ENCODE peak calls at places on chromosomes 3 and 15, in four cellular contexts. One of them, this sample, is unnamed.

GRCh38 chr3:43473228-43473627 is 148.6 kb downstream of the ANO10 start:
- DNase-seq in IMR-90: no peak
- DNase-seq in H9: no peak
- DNase-seq in H1: no peak
- DNase-seq in this sample: no peak

GRCh38 chr3:59280113-59280512 is 230.3 kb upstream of the CFAP20DC start:
- DNase-seq in IMR-90: no peak
- DNase-seq in H9: no peak
- DNase-seq in H1: no peak
- DNase-seq in this sample: no peak

GRCh38 chr3:142210144-142210543 is 15.2 kb downstream of the GK5 start:
- DNase-seq in IMR-90: no peak
- DNase-seq in H9: no peak
- DNase-seq in H1: no peak
- DNase-seq in this sample: no peak

GRCh38 chr3:107579372-107579771 is 56.6 kb downstream of the BBX start:
- DNase-seq in IMR-90: no peak
- DNase-seq in H9: no peak
- DNase-seq in H1: no peak
- DNase-seq in this sample: no peak

GRCh38 chr15:39028069-39028468 is 463.5 kb upstream of the RASGRP1 start:
- DNase-seq in IMR-90: peak
- DNase-seq in H9: no peak
- DNase-seq in H1: no peak
- DNase-seq in this sample: no peak

GRCh38 chr3:188646592-188646991 is 492.6 kb downstream of the LPP start:
- DNase-seq in IMR-90: peak
- DNase-seq in H9: no peak
- DNase-seq in H1: no peak
- DNase-seq in this sample: no peak

GRCh38 chr15:101570238-101570637 is 80.7 kb upstream of the PCSK6 start:
- DNase-seq in IMR-90: no peak
- DNase-seq in H9: no peak
- DNase-seq in H1: no peak
- DNase-seq in this sample: no peak

GRCh38 chr15:90006217-90007088 is 5.3 kb downstream of the ZNF710 start:
- DNase-seq in IMR-90: no peak
- DNase-seq in H9: no peak
- DNase-seq in H1: no peak
- DNase-seq in this sample: no peak

GRCh38 chr3:138875754-138876664 is 41.3 kb upstream of the PIK3CB start:
- DNase-seq in IMR-90: no peak
- DNase-seq in H9: no peak
- DNase-seq in H1: no peak
- DNase-seq in this sample: no peak

GRCh38 chr3:106740116-106740515 is 637.1 kb upstream of the CCDC54 start:
- DNase-seq in IMR-90: no peak
- DNase-seq in H9: no peak
- DNase-seq in H1: no peak
- DNase-seq in this sample: no peak

GRCh38 chr15:42955518-42955917 is 34.9 kb upstream of the TTBK2 start:
- DNase-seq in IMR-90: peak
- DNase-seq in H9: no peak
- DNase-seq in H1: no peak
- DNase-seq in this sample: no peak

GRCh38 chr3:192833177-192833890 is 84.3 kb downstream of the MB21D2 start:
- DNase-seq in IMR-90: peak
- DNase-seq in H9: no peak
- DNase-seq in H1: no peak
- DNase-seq in this sample: no peak

GRCh38 chr3:171187706-171188290 is 161.3 kb upstream of the SLC2A2 start:
- DNase-seq in IMR-90: peak
- DNase-seq in H9: no peak
- DNase-seq in H1: no peak
- DNase-seq in this sample: peak

GRCh38 chr3:134650431-134651346 is at the start of gene KY:
- DNase-seq in IMR-90: peak
- DNase-seq in H9: peak
- DNase-seq in H1: peak
- DNase-seq in this sample: peak

GRCh38 chr3:177610677-177611654 is 413.7 kb upstream of the TBL1XR1 start:
- DNase-seq in IMR-90: peak
- DNase-seq in H9: no peak
- DNase-seq in H1: no peak
- DNase-seq in this sample: no peak

GRCh38 chr3:120460862-120461261 is 10.1 kb upstream of the FSTL1 start:
- DNase-seq in IMR-90: no peak
- DNase-seq in H9: no peak
- DNase-seq in H1: no peak
- DNase-seq in this sample: no peak

GRCh38 chr3:52428151-52429005 is 16.5 kb downstream of the SEMA3G start:
- DNase-seq in IMR-90: peak
- DNase-seq in H9: peak
- DNase-seq in H1: no peak
- DNase-seq in this sample: peak

GRCh38 chr3:8458235-8458634 is 43.4 kb upstream of the LMCD1 start:
- DNase-seq in IMR-90: peak
- DNase-seq in H9: no peak
- DNase-seq in H1: no peak
- DNase-seq in this sample: no peak
- H2BK5ac ChIP-seq in IMR-90: peak
- H2BK5ac ChIP-seq in H9: no peak
- H2BK5ac ChIP-seq in H1: no peak
- H2BK5ac ChIP-seq in this sample: no peak

GRCh38 chr15:41851167-41851523 is 12.5 kb downstream of the PLA2G4B start:
- DNase-seq in IMR-90: no peak
- DNase-seq in H9: no peak
- DNase-seq in H1: no peak
- DNase-seq in this sample: no peak
- H3K56ac ChIP-seq in IMR-90: no peak
- H3K56ac ChIP-seq in H9: no peak
- H3K56ac ChIP-seq in H1: no peak
- H3K56ac ChIP-seq in this sample: no peak

GRCh38 chr3:4982773-4983738 is 3.8 kb downstream of the BHLHE40 start:
- DNase-seq in IMR-90: peak
- DNase-seq in H9: no peak
- DNase-seq in H1: no peak
- DNase-seq in this sample: no peak

GRCh38 chr3:4986175-4986610 is 7.0 kb downstream of the BHLHE40 start:
- DNase-seq in IMR-90: peak
- DNase-seq in H9: no peak
- DNase-seq in H1: no peak
- DNase-seq in this sample: no peak

GRCh38 chr3:4985330-4986174 is 6.3 kb downstream of the BHLHE40 start:
- DNase-seq in IMR-90: peak
- DNase-seq in H9: peak
- DNase-seq in H1: no peak
- DNase-seq in this sample: peak

GRCh38 chr3:4983739-4984510 is 4.7 kb downstream of the BHLHE40 start:
- DNase-seq in IMR-90: peak
- DNase-seq in H9: no peak
- DNase-seq in H1: no peak
- DNase-seq in this sample: peak

GRCh38 chr3:4984511-4984864 is 5.3 kb downstream of the BHLHE40 start:
- DNase-seq in IMR-90: peak
- DNase-seq in H9: no peak
- DNase-seq in H1: no peak
- DNase-seq in this sample: no peak
- H2BK5ac ChIP-seq in IMR-90: peak
- H2BK5ac ChIP-seq in H9: no peak
- H2BK5ac ChIP-seq in H1: no peak
- H2BK5ac ChIP-seq in this sample: no peak

DNA sequence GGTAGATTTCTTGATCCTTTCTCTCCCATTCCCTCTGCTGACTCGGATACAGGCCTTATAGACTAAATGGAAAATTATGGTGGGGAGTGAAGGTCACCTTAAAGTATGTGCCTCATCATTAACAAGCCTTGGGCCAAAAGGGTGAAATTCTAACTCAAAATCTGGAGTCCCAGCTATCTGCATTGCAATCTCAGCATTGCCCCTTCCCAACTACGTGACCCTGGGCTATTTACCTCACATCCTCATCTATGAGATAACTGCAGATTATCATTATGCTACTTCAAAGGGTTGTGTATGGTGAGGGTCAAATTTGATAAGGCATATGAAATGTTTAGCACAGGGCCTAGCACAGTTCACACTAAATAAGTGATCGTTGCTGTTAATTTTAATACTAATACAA is 147.7 kb downstream of the WNT5A start:
- DNase-seq in IMR-90: no peak
- DNase-seq in H9: no peak
- DNase-seq in H1: no peak
- DNase-seq in this sample: no peak
- H3K56ac ChIP-seq in IMR-90: no peak
- H3K56ac ChIP-seq in H9: no peak
- H3K56ac ChIP-seq in H1: no peak
- H3K56ac ChIP-seq in this sample: no peak

DNA sequence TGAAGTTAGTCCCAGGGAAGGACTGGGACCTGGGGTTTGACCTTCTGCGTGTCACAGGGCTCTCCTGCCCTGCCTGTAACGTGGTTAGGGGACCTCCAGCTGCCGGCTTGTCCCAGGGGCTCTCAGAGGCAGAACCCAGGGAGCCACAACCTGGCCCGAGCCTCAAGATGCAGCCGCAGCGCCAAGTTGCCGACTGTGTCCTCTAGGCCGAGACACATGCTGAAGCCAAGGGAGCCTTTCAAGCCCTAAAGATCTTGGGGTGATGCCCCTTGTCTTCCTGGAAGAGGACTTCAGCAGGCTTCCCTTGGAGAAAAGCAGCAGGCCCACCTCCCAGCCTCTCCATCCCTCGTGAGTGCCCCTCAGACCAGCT is 7.3 kb downstream of the DNAJB8 start:
- DNase-seq in IMR-90: no peak
- DNase-seq in H9: no peak
- DNase-seq in H1: no peak
- DNase-seq in this sample: no peak
- H2BK5ac ChIP-seq in IMR-90: no peak
- H2BK5ac ChIP-seq in H9: no peak
- H2BK5ac ChIP-seq in H1: no peak
- H2BK5ac ChIP-seq in this sample: no peak

GRCh38 chr3:10743366-10744097 is 72.5 kb upstream of the SLC6A11 start:
- DNase-seq in IMR-90: no peak
- DNase-seq in H9: no peak
- DNase-seq in H1: no peak
- DNase-seq in this sample: no peak

GRCh38 chr3:10746684-10747083 is 69.3 kb upstream of the SLC6A11 start:
- DNase-seq in IMR-90: no peak
- DNase-seq in H9: no peak
- DNase-seq in H1: no peak
- DNase-seq in this sample: no peak

GRCh38 chr3:10744098-10744465 is 71.9 kb upstream of the SLC6A11 start:
- DNase-seq in IMR-90: no peak
- DNase-seq in H9: peak
- DNase-seq in H1: no peak
- DNase-seq in this sample: peak

GRCh38 chr3:10746001-10746400 is 70.0 kb upstream of the SLC6A11 start:
- DNase-seq in IMR-90: no peak
- DNase-seq in H9: no peak
- DNase-seq in H1: no peak
- DNase-seq in this sample: no peak

DNA sequence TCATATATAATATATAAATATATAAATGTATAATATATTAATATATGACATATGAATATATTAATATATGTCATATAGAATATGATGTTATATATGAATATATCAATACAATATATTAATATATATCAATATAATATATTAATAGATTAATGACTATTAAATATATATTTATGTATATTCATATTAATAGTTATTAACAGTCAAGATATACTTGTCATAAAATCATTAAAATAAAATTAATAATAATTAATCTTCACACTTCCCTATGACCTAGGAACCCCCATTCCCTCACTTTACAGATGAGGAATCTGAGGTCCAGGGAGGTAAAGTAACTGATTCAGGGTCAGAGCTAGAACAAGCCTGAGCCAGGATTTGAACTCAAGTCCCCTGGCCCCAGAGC is 70.6 kb upstream of the SLC6A11 start:
- DNase-seq in IMR-90: no peak
- DNase-seq in H9: no peak
- DNase-seq in H1: no peak
- DNase-seq in this sample: no peak
- H3K56ac ChIP-seq in IMR-90: no peak
- H3K56ac ChIP-seq in H9: no peak
- H3K56ac ChIP-seq in H1: no peak
- H3K56ac ChIP-seq in this sample: no peak

GRCh38 chr15:94080416-94080815 is 150.9 kb upstream of the MCTP2 start:
- DNase-seq in IMR-90: no peak
- DNase-seq in H9: peak
- DNase-seq in H1: peak
- DNase-seq in this sample: peak
- H2BK5ac ChIP-seq in IMR-90: no peak
- H2BK5ac ChIP-seq in H9: no peak
- H2BK5ac ChIP-seq in H1: no peak
- H2BK5ac ChIP-seq in this sample: no peak

GRCh38 chr3:63954182-63954581 is 42.0 kb upstream of the SCAANT1 start:
- DNase-seq in IMR-90: peak
- DNase-seq in H9: no peak
- DNase-seq in H1: no peak
- DNase-seq in this sample: no peak

GRCh38 chr3:63950698-63951097 is 38.5 kb upstream of the SCAANT1 start:
- DNase-seq in IMR-90: no peak
- DNase-seq in H9: no peak
- DNase-seq in H1: no peak
- DNase-seq in this sample: no peak

GRCh38 chr3:63951492-63951891 is 39.3 kb upstream of the SCAANT1 start:
- DNase-seq in IMR-90: no peak
- DNase-seq in H9: no peak
- DNase-seq in H1: no peak
- DNase-seq in this sample: no peak

GRCh38 chr3:63948995-63949394 is 36.8 kb upstream of the SCAANT1 start:
- DNase-seq in IMR-90: peak
- DNase-seq in H9: no peak
- DNase-seq in H1: no peak
- DNase-seq in this sample: no peak

DNA sequence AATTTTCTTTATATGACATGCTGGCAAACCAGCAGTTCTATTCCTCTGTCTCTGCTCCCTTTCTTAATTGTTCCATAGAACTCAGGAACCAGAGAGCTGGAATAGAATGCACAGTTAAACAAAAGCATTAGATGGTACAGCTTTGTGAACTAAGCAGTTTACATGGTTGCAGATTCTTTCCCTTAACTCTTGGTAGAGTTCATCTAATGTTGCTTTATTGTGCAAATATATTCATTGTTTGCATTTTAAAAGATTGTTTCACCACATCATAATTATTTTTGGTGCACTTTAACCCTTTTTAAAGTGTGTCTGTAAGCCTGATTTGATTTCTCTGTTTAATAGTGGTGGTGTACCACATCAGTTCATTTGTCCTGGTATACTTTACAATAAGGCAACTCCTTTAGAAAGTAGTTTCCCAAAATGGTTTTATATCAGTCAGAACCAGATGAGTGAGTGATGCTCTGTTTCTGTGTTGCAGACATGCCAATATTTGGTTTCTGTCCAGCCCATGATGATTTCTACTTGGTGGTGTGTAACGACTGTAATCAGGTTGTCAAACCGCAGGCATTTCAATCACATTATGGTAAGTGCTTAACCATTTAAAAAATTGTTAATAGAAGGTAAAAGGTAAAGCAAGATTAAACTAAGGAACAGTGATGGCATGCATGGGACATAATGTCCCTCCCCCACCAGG is 39.9 kb upstream of the SCAANT1 start:
- DNase-seq in IMR-90: no peak
- DNase-seq in H9: no peak
- DNase-seq in H1: no peak
- DNase-seq in this sample: no peak
- H3K56ac ChIP-seq in IMR-90: no peak
- H3K56ac ChIP-seq in H9: no peak
- H3K56ac ChIP-seq in H1: no peak
- H3K56ac ChIP-seq in this sample: no peak

This sample was measured in mesendoderm.